ENCODE peak calls at places on chromosomes 1 and 21, in ten cellular contexts. One of them, this sample, is unnamed.

GRCh38 chr21:45854702-45855247 is 126.8 kb upstream of the COL6A1 start:
- DNase-seq in IMR-90: peak; percentile 17
- DNase-seq in left ventricle myocardium inferior: no peak
- DNase-seq in HCT116: no peak
- DNase-seq in epithelial cell of esophagus: no peak
- DNase-seq in neural crest cell: no peak
- DNase-seq in epithelial cell of proximal tubule: no peak
- DNase-seq in H9: peak; percentile 31
- DNase-seq in astrocyte of the spinal cord: no peak
- DNase-seq in Peyer's patch: no peak
- DNase-seq in this sample: no peak

GRCh38 chr1:224707849-224708725 is 92.0 kb downstream of the CNIH3 start:
- DNase-seq in left ventricle myocardium inferior: no peak
- DNase-seq in neural crest cell: no peak
- DNase-seq in Peyer's patch: no peak
- DNase-seq in epithelial cell of esophagus: peak; percentile 63
- DNase-seq in HCT116: no peak
- DNase-seq in IMR-90: peak; percentile 83
- DNase-seq in astrocyte of the spinal cord: peak; percentile 75
- DNase-seq in H9: no peak
- DNase-seq in epithelial cell of proximal tubule: no peak
- DNase-seq in this sample: peak; percentile 85

GRCh38 chr1:114107474-114108175 is 46.0 kb downstream of the SYT6 start:
- DNase-seq in epithelial cell of esophagus: no peak
- DNase-seq in epithelial cell of proximal tubule: no peak
- DNase-seq in H9: no peak
- DNase-seq in HCT116: no peak
- DNase-seq in left ventricle myocardium inferior: no peak
- DNase-seq in IMR-90: no peak
- DNase-seq in Peyer's patch: no peak
- DNase-seq in astrocyte of the spinal cord: no peak
- DNase-seq in neural crest cell: no peak
- DNase-seq in this sample: no peak

GRCh38 chr21:35962917-35963316 is 97.4 kb downstream of the SETD4 start:
- DNase-seq in neural crest cell: no peak
- DNase-seq in epithelial cell of esophagus: no peak
- DNase-seq in left ventricle myocardium inferior: no peak
- DNase-seq in Peyer's patch: no peak
- DNase-seq in HCT116: no peak
- DNase-seq in IMR-90: no peak
- DNase-seq in astrocyte of the spinal cord: no peak
- DNase-seq in H9: no peak
- DNase-seq in epithelial cell of proximal tubule: no peak
- DNase-seq in this sample: no peak

GRCh38 chr1:198904356-198904755 is 265.5 kb downstream of the PTPRC start:
- DNase-seq in IMR-90: peak; percentile 64
- DNase-seq in astrocyte of the spinal cord: no peak
- DNase-seq in Peyer's patch: no peak
- DNase-seq in epithelial cell of esophagus: peak; percentile 54
- DNase-seq in H9: no peak
- DNase-seq in neural crest cell: no peak
- DNase-seq in HCT116: no peak
- DNase-seq in left ventricle myocardium inferior: no peak
- DNase-seq in epithelial cell of proximal tubule: no peak
- DNase-seq in this sample: peak; percentile 66

GRCh38 chr1:60078182-60078581 is 4.6 kb upstream of the C1orf87 start:
- DNase-seq in astrocyte of the spinal cord: peak; percentile 57
- DNase-seq in left ventricle myocardium inferior: no peak
- DNase-seq in epithelial cell of proximal tubule: no peak
- DNase-seq in IMR-90: no peak
- DNase-seq in epithelial cell of esophagus: no peak
- DNase-seq in Peyer's patch: no peak
- DNase-seq in H9: no peak
- DNase-seq in neural crest cell: no peak
- DNase-seq in HCT116: no peak
- DNase-seq in this sample: no peak

GRCh38 chr21:37155216-37155615 is 82.2 kb downstream of the TTC3 start:
- DNase-seq in epithelial cell of esophagus: no peak
- DNase-seq in left ventricle myocardium inferior: no peak
- DNase-seq in HCT116: no peak
- DNase-seq in H9: no peak
- DNase-seq in astrocyte of the spinal cord: no peak
- DNase-seq in neural crest cell: no peak
- DNase-seq in IMR-90: peak; percentile 20
- DNase-seq in epithelial cell of proximal tubule: no peak
- DNase-seq in Peyer's patch: no peak
- DNase-seq in this sample: no peak

GRCh38 chr1:56535362-56535761 is 44.0 kb downstream of the PLPP3 start:
- DNase-seq in H9: peak; percentile 75
- DNase-seq in astrocyte of the spinal cord: no peak
- DNase-seq in Peyer's patch: no peak
- DNase-seq in IMR-90: no peak
- DNase-seq in left ventricle myocardium inferior: no peak
- DNase-seq in HCT116: no peak
- DNase-seq in epithelial cell of proximal tubule: no peak
- DNase-seq in neural crest cell: no peak
- DNase-seq in epithelial cell of esophagus: no peak
- DNase-seq in this sample: no peak

GRCh38 chr1:2028870-2029560 is 9.9 kb downstream of the GABRD start:
- DNase-seq in neural crest cell: no peak
- DNase-seq in H9: no peak
- DNase-seq in IMR-90: no peak
- DNase-seq in astrocyte of the spinal cord: no peak
- DNase-seq in Peyer's patch: no peak
- DNase-seq in epithelial cell of esophagus: no peak
- DNase-seq in HCT116: no peak
- DNase-seq in left ventricle myocardium inferior: no peak
- DNase-seq in epithelial cell of proximal tubule: no peak
- DNase-seq in this sample: no peak

GRCh38 chr1:117512728-117513321 is 93.0 kb upstream of the TENT5C start:
- DNase-seq in neural crest cell: no peak
- DNase-seq in HCT116: no peak
- DNase-seq in Peyer's patch: no peak
- DNase-seq in epithelial cell of proximal tubule: no peak
- DNase-seq in H9: no peak
- DNase-seq in left ventricle myocardium inferior: no peak
- DNase-seq in epithelial cell of esophagus: peak; percentile 29
- DNase-seq in IMR-90: peak; percentile 40
- DNase-seq in astrocyte of the spinal cord: peak; percentile 35
- DNase-seq in this sample: peak; percentile 32

GRCh38 chr1:112868191-112868590 is 87.8 kb downstream of the SLC16A1 start:
- DNase-seq in IMR-90: no peak
- DNase-seq in left ventricle myocardium inferior: no peak
- DNase-seq in epithelial cell of proximal tubule: no peak
- DNase-seq in neural crest cell: no peak
- DNase-seq in epithelial cell of esophagus: no peak
- DNase-seq in Peyer's patch: no peak
- DNase-seq in astrocyte of the spinal cord: no peak
- DNase-seq in HCT116: no peak
- DNase-seq in H9: no peak
- DNase-seq in this sample: no peak

GRCh38 chr1:85900921-85901320 is 192.7 kb upstream of the ZNHIT6 start:
- DNase-seq in Peyer's patch: no peak
- DNase-seq in astrocyte of the spinal cord: no peak
- DNase-seq in epithelial cell of proximal tubule: no peak
- DNase-seq in neural crest cell: no peak
- DNase-seq in H9: no peak
- DNase-seq in epithelial cell of esophagus: no peak
- DNase-seq in left ventricle myocardium inferior: no peak
- DNase-seq in HCT116: no peak
- DNase-seq in IMR-90: no peak
- DNase-seq in this sample: no peak

GRCh38 chr1:31421404-31422040 is 8.5 kb downstream of the SERINC2 start:
- DNase-seq in neural crest cell: peak; percentile 34
- DNase-seq in H9: peak; percentile 70
- DNase-seq in epithelial cell of proximal tubule: no peak
- DNase-seq in epithelial cell of esophagus: no peak
- DNase-seq in left ventricle myocardium inferior: no peak
- DNase-seq in IMR-90: peak; percentile 32
- DNase-seq in Peyer's patch: no peak
- DNase-seq in HCT116: no peak
- DNase-seq in astrocyte of the spinal cord: peak; percentile 26
- DNase-seq in this sample: no peak

GRCh38 chr1:154712166-154712838 is 104.3 kb upstream of the ADAR start:
- DNase-seq in IMR-90: no peak
- DNase-seq in HCT116: no peak
- DNase-seq in neural crest cell: no peak
- DNase-seq in epithelial cell of proximal tubule: no peak
- DNase-seq in astrocyte of the spinal cord: no peak
- DNase-seq in Peyer's patch: no peak
- DNase-seq in H9: no peak
- DNase-seq in epithelial cell of esophagus: no peak
- DNase-seq in left ventricle myocardium inferior: no peak
- DNase-seq in this sample: no peak

GRCh38 chr1:21341517-21342078 is 51.3 kb upstream of the ECE1 start:
- DNase-seq in H9: no peak
- DNase-seq in HCT116: no peak
- DNase-seq in Peyer's patch: no peak
- DNase-seq in left ventricle myocardium inferior: no peak
- DNase-seq in astrocyte of the spinal cord: no peak
- DNase-seq in IMR-90: no peak
- DNase-seq in neural crest cell: no peak
- DNase-seq in epithelial cell of esophagus: no peak
- DNase-seq in epithelial cell of proximal tubule: no peak
- DNase-seq in this sample: no peak
- TF ChIP-seq CTCF in H9: no peak
- TF ChIP-seq CTCF in HCT116: no peak
- TF ChIP-seq CTCF in Peyer's patch: no peak
- TF ChIP-seq CTCF in left ventricle myocardium inferior: no peak
- TF ChIP-seq CTCF in astrocyte of the spinal cord: no peak
- TF ChIP-seq CTCF in IMR-90: no peak
- TF ChIP-seq CTCF in neural crest cell: no peak
- TF ChIP-seq CTCF in epithelial cell of esophagus: no peak
- TF ChIP-seq CTCF in epithelial cell of proximal tubule: no peak
- TF ChIP-seq CTCF in this sample: no peak

GRCh38 chr21:41048636-41049035 is 119.3 kb upstream of the BACE2 start:
- DNase-seq in epithelial cell of proximal tubule: no peak
- DNase-seq in H9: no peak
- DNase-seq in epithelial cell of esophagus: no peak
- DNase-seq in IMR-90: no peak
- DNase-seq in left ventricle myocardium inferior: no peak
- DNase-seq in astrocyte of the spinal cord: no peak
- DNase-seq in neural crest cell: no peak
- DNase-seq in Peyer's patch: no peak
- DNase-seq in HCT116: no peak
- DNase-seq in this sample: no peak

GRCh38 chr21:41048141-41048540 is 119.8 kb upstream of the BACE2 start:
- DNase-seq in astrocyte of the spinal cord: no peak
- DNase-seq in epithelial cell of esophagus: no peak
- DNase-seq in Peyer's patch: no peak
- DNase-seq in IMR-90: no peak
- DNase-seq in HCT116: no peak
- DNase-seq in left ventricle myocardium inferior: no peak
- DNase-seq in epithelial cell of proximal tubule: no peak
- DNase-seq in H9: no peak
- DNase-seq in neural crest cell: no peak
- DNase-seq in this sample: no peak

GRCh38 chr21:41045534-41046268 is 122.3 kb upstream of the BACE2 start:
- DNase-seq in astrocyte of the spinal cord: no peak
- DNase-seq in neural crest cell: peak; percentile 37
- DNase-seq in epithelial cell of proximal tubule: no peak
- DNase-seq in HCT116: no peak
- DNase-seq in left ventricle myocardium inferior: no peak
- DNase-seq in epithelial cell of esophagus: peak; percentile 44
- DNase-seq in H9: peak; percentile 60
- DNase-seq in Peyer's patch: no peak
- DNase-seq in IMR-90: no peak
- DNase-seq in this sample: peak; percentile 12

GRCh38 chr21:41043008-41043407 is 125.0 kb upstream of the BACE2 start:
- DNase-seq in epithelial cell of proximal tubule: no peak
- DNase-seq in H9: no peak
- DNase-seq in astrocyte of the spinal cord: no peak
- DNase-seq in Peyer's patch: no peak
- DNase-seq in left ventricle myocardium inferior: no peak
- DNase-seq in IMR-90: no peak
- DNase-seq in epithelial cell of esophagus: no peak
- DNase-seq in neural crest cell: no peak
- DNase-seq in HCT116: no peak
- DNase-seq in this sample: peak; percentile 7
- TF ChIP-seq CTCF in epithelial cell of proximal tubule: peak; percentile 16
- TF ChIP-seq CTCF in H9: peak; percentile 62
- TF ChIP-seq CTCF in astrocyte of the spinal cord: no peak
- TF ChIP-seq CTCF in Peyer's patch: no peak
- TF ChIP-seq CTCF in left ventricle myocardium inferior: peak; percentile 31
- TF ChIP-seq CTCF in IMR-90: no peak
- TF ChIP-seq CTCF in epithelial cell of esophagus: peak; percentile 11
- TF ChIP-seq CTCF in neural crest cell: peak; percentile 31
- TF ChIP-seq CTCF in HCT116: peak; percentile 27
- TF ChIP-seq CTCF in this sample: peak; percentile 8

DNA sequence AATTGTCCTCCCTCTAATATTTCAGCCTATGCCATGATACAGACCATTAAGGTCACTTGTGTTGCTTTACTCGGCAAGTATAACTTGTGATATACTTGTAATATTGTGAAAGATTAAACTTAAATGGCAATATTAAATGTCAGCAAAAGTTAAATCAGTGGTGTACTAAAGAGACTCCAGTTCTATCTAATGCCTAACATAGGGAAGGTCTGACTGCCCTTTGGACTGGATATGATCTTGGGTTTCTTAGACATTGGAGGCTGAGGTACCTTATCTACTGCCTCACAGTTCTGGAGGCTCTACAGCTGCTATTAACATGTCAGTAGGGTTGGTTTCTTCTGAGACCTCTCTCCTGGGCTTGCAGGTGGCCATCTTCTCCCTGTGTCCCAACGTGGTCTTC is 89.9 kb downstream of the MT1HL1 start:
- DNase-seq in HCT116: no peak
- DNase-seq in neural crest cell: no peak
- DNase-seq in IMR-90: no peak
- DNase-seq in Peyer's patch: no peak
- DNase-seq in epithelial cell of esophagus: no peak
- DNase-seq in H9: no peak
- DNase-seq in epithelial cell of proximal tubule: no peak
- DNase-seq in left ventricle myocardium inferior: no peak
- DNase-seq in astrocyte of the spinal cord: no peak
- DNase-seq in this sample: no peak
- TF ChIP-seq CTCF in HCT116: no peak
- TF ChIP-seq CTCF in neural crest cell: no peak
- TF ChIP-seq CTCF in IMR-90: no peak
- TF ChIP-seq CTCF in Peyer's patch: no peak
- TF ChIP-seq CTCF in epithelial cell of esophagus: no peak
- TF ChIP-seq CTCF in H9: no peak
- TF ChIP-seq CTCF in epithelial cell of proximal tubule: no peak
- TF ChIP-seq CTCF in left ventricle myocardium inferior: no peak
- TF ChIP-seq CTCF in astrocyte of the spinal cord: no peak
- TF ChIP-seq CTCF in this sample: no peak

DNA sequence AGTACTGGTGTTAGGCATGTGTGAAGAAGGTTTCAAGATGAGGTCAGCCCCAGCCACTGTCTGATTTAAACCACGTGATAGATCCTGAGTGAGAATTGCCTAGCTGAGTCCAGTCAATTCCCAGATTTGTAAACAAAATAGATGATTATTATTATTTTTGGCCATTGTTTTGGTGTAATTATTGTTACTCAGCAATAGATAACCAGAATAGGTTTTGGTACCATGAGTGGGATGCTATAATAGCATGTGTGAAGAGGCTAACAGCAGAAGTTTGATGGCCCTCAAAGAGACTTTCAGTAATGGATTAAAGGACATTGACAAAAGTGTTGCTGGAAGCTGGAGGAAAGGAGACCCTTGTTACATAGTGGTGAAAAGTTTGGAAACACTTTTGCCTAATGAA is 214.8 kb downstream of the BACH1 start:
- DNase-seq in IMR-90: no peak
- DNase-seq in Peyer's patch: no peak
- DNase-seq in neural crest cell: no peak
- DNase-seq in epithelial cell of esophagus: no peak
- DNase-seq in epithelial cell of proximal tubule: no peak
- DNase-seq in H9: no peak
- DNase-seq in astrocyte of the spinal cord: no peak
- DNase-seq in left ventricle myocardium inferior: no peak
- DNase-seq in HCT116: no peak
- DNase-seq in this sample: no peak
- TF ChIP-seq CTCF in IMR-90: no peak
- TF ChIP-seq CTCF in Peyer's patch: no peak
- TF ChIP-seq CTCF in neural crest cell: no peak
- TF ChIP-seq CTCF in epithelial cell of esophagus: no peak
- TF ChIP-seq CTCF in epithelial cell of proximal tubule: no peak
- TF ChIP-seq CTCF in H9: no peak
- TF ChIP-seq CTCF in astrocyte of the spinal cord: no peak
- TF ChIP-seq CTCF in left ventricle myocardium inferior: no peak
- TF ChIP-seq CTCF in HCT116: no peak
- TF ChIP-seq CTCF in this sample: no peak